ENCODE peak calls at places on chromosomes 11 and 22, in seven cellular contexts. O is activated CD4-positive, alpha-beta T cell treated with anti-CD3 and anti-CD28 coated beads, Interleukin-2, amount 50 U/mL, for 48 hours; R is HFFc6; W is NCI-H1417 treated with DMSO at 0.1 percent for 48 hours; M is ureter; F is amniotic epithelial cell; A is mammary epithelial cell. U is an unnamed sample.

GRCh38 chr22:40922484-40923303 is 28.5 kb upstream of the RBX1 start:
- DNase-seq in O (no peak), R (peak; percentile 69), W (no peak), M (no peak), F (peak; percentile 63), A (peak; percentile 35), U (peak; percentile 84)

GRCh38 chr11:70501026-70501901 is 102.9 kb downstream of the CTTN start:
- DNase-seq in O (no peak), R (peak; percentile 11), W (no peak), M (peak; percentile 61), F (no peak), A (no peak), U (no peak)

GRCh38 chr11:117037279-117037951 is 60.8 kb downstream of the SIK3 start:
- DNase-seq in O (no peak), R (peak; percentile 13), W (no peak), M (no peak), F (peak; percentile 38), A (peak; percentile 35), U (no peak)

GRCh38 chr11:8810331-8811301 is 100.4 kb upstream of the AKIP1 start:
- DNase-seq in O (peak; percentile 1), R (peak; percentile 83), W (peak; percentile 33), M (peak; percentile 83), F (peak; percentile 79), A (peak; percentile 79), U (peak; percentile 74)

GRCh38 chr22:17911312-17911705 is 113.1 kb downstream of the MICAL3 start:
- DNase-seq in O (no peak), R (no peak), W (no peak), M (no peak), F (no peak), A (no peak), U (no peak)

GRCh38 chr11:54985731-54986130 is 276.2 kb upstream of the TRIM48 start:
- DNase-seq in O (no peak), R (no peak), W (no peak), M (no peak), F (no peak), A (no peak), U (no peak)

GRCh38 chr22:42816339-42816738 is 40.7 kb downstream of the ARFGAP3 start:
- DNase-seq in O (no peak), R (no peak), W (no peak), M (no peak), F (no peak), A (peak; percentile 32), U (no peak)

GRCh38 chr11:102989379-102990047 is 34.0 kb upstream of the MMP13 start:
- DNase-seq in O (no peak), R (peak; percentile 47), W (no peak), M (no peak), F (no peak), A (no peak), U (no peak)

GRCh38 chr11:64601605-64602465 is 10.8 kb downstream of the SLC22A12 start:
- DNase-seq in O (no peak), R (no peak), W (no peak), M (no peak), F (no peak), A (no peak), U (no peak)

GRCh38 chr11:66001941-66002647 is at the start of the genes BANF1 and EIF1AD:
- DNase-seq in O (peak; percentile 93), R (peak; percentile 96), W (peak; percentile 91), M (peak; percentile 94), F (peak; percentile 96), A (peak; percentile 99), U (peak; percentile 99)

GRCh38 chr11:10604340-10604748 is 35.9 kb upstream of the LYVE1 start:
- DNase-seq in O (no peak), R (no peak), W (no peak), M (no peak), F (peak; percentile 76), A (peak; percentile 72), U (peak; percentile 75)

GRCh38 chr22:44567846-44568493 is 69.9 kb upstream of the RTL6 start:
- DNase-seq in O (peak; percentile 58), R (peak; percentile 32), W (no peak), M (peak; percentile 57), F (peak; percentile 39), A (peak; percentile 17), U (peak; percentile 65)

GRCh38 chr22:26887456-26887855 is 230.1 kb downstream of the MIAT start:
- DNase-seq in O (no peak), R (peak; percentile 74), W (no peak), M (no peak), F (peak; percentile 86), A (peak; percentile 50), U (peak; percentile 84)

GRCh38 chr11:65393513-65394079 is 7.2 kb downstream of the FRMD8 start:
- DNase-seq in O (no peak), R (no peak), W (no peak), M (no peak), F (no peak), A (no peak), U (no peak)

GRCh38 chr11:123543796-123544195 is 110.6 kb downstream of the SCN3B start:
- DNase-seq in O (no peak), R (peak; percentile 88), W (no peak), M (no peak), F (peak; percentile 90), A (peak; percentile 37), U (peak; percentile 59)

GRCh38 chr11:10373929-10374328 is 69.1 kb downstream of the ADM start:
- DNase-seq in O (no peak), R (no peak), W (no peak), M (no peak), F (no peak), A (no peak), U (no peak)

GRCh38 chr22:41445171-41446056 is 1.2 kb downstream of the TOB2 start:
- DNase-seq in O (peak; percentile 31), R (no peak), W (no peak), M (peak; percentile 54), F (peak; percentile 61), A (peak; percentile 7), U (peak; percentile 14)

GRCh38 chr11:61899146-61899841 is 7.9 kb upstream of the FADS3 start:
- DNase-seq in O (peak; percentile 94), R (peak; percentile 59), W (peak; percentile 22), M (peak; percentile 89), F (peak; percentile 47), A (peak; percentile 52), U (peak; percentile 75)

GRCh38 chr22:39363751-39364484 is 14.1 kb downstream of the SYNGR1 start:
- DNase-seq in O (no peak), R (no peak), W (no peak), M (no peak), F (no peak), A (no peak), U (no peak)

GRCh38 chr11:64449381-64450167 is 90.6 kb downstream of the RPS6KA4 start:
- DNase-seq in O (peak; percentile 76), R (peak; percentile 33), W (peak; percentile 38), M (peak; percentile 56), F (peak; percentile 33), A (peak; percentile 53), U (peak; percentile 56)

GRCh38 chr11:65329503-65329902 is 4.1 kb upstream of the DPF2 start:
- DNase-seq in O (no peak), R (no peak), W (no peak), M (no peak), F (no peak), A (no peak), U (no peak)

GRCh38 chr11:34680918-34681554 is 60.1 kb downstream of the EHF start:
- DNase-seq in O (no peak), R (peak; percentile 83), W (no peak), M (no peak), F (peak; percentile 39), A (peak; percentile 90), U (peak; percentile 36)

GRCh38 chr11:19337779-19338178 is 97.0 kb upstream of the E2F8 start:
- DNase-seq in O (no peak), R (no peak), W (no peak), M (no peak), F (no peak), A (no peak), U (no peak)

GRCh38 chr11:111362887-111363411 is 16.1 kb downstream of the POU2AF1 start:
- DNase-seq in O (no peak), R (no peak), W (no peak), M (no peak), F (no peak), A (peak; percentile 12), U (no peak)

U was measured in fibroblast of pulmonary artery.